ENCODE peak calls at places on chromosome 2, in eight cellular contexts. K, W, J, Y, H, E, R and I are unnamed samples.

GRCh38 chr2:217714268-217714643 is 288.5 kb downstream of the TNS1 start:
- DNase-seq in K (peak), W (no peak), J (peak), Y (peak), H (peak), E (no peak), R (peak), I (peak)

GRCh38 chr2:30631051-30631671 is 176.1 kb downstream of the CAPN13 start:
- DNase-seq in K (no peak), W (no peak), J (no peak), Y (no peak), H (peak), E (no peak), R (no peak), I (no peak)

GRCh38 chr2:160253440-160254296 is 53.6 kb upstream of the ITGB6 start:
- DNase-seq in K (no peak), W (peak), J (no peak), Y (peak), H (peak), E (no peak), R (peak), I (no peak)

GRCh38 chr2:38375711-38376345 is 1.2 kb downstream of the ATL2 start:
- DNase-seq in K (peak), W (no peak), J (peak), Y (peak), H (no peak), E (no peak), R (peak), I (peak)

GRCh38 chr2:68767031-68767961 is 32.7 kb downstream of the ARHGAP25 start:
- DNase-seq in K (no peak), W (no peak), J (no peak), Y (no peak), H (no peak), E (no peak), R (no peak), I (no peak)

GRCh38 chr2:68562934-68563333 is 80.4 kb upstream of the PROKR1 start:
- DNase-seq in K (no peak), W (no peak), J (no peak), Y (no peak), H (no peak), E (no peak), R (no peak), I (no peak)

GRCh38 chr2:240567872-240568677 is at the start of gene RNPEPL1:
- DNase-seq in K (peak), W (peak), J (peak), Y (peak), H (no peak), E (peak), R (peak), I (peak)

GRCh38 chr2:234587341-234588053 is 90.6 kb upstream of the ARL4C start:
- DNase-seq in K (no peak), W (no peak), J (no peak), Y (no peak), H (peak), E (no peak), R (no peak), I (no peak)

GRCh38 chr2:112243233-112243632 is 11.6 kb downstream of the ZC3H8 start:
- DNase-seq in K (no peak), W (no peak), J (no peak), Y (no peak), H (no peak), E (no peak), R (no peak), I (no peak)

GRCh38 chr2:147374410-147374811 is 470.4 kb upstream of the ACVR2A start:
- DNase-seq in K (no peak), W (no peak), J (no peak), Y (peak), H (no peak), E (no peak), R (no peak), I (no peak)

GRCh38 chr2:85409719-85410583 is at the start of gene CAPG:
- DNase-seq in K (no peak), W (peak), J (peak), Y (no peak), H (no peak), E (peak), R (peak), I (peak)

GRCh38 chr2:200596774-200597173 is 11.0 kb downstream of the AOX1 start:
- DNase-seq in K (no peak), W (no peak), J (no peak), Y (no peak), H (no peak), E (no peak), R (no peak), I (no peak)

GRCh38 chr2:1037066-1037465 is 86.4 kb downstream of the SNTG2 start:
- DNase-seq in K (no peak), W (no peak), J (no peak), Y (no peak), H (no peak), E (no peak), R (no peak), I (no peak)

GRCh38 chr2:29013046-29013780 is 32.1 kb downstream of the TOGARAM2 start:
- DNase-seq in K (no peak), W (no peak), J (no peak), Y (peak), H (peak), E (no peak), R (peak), I (no peak)

GRCh38 chr2:169822785-169823392 is 1.8 kb downstream of the METTL5 start:
- DNase-seq in K (no peak), W (no peak), J (no peak), Y (no peak), H (no peak), E (no peak), R (no peak), I (no peak)

GRCh38 chr2:38554973-38555595 is 47.6 kb downstream of the HNRNPLL start:
- DNase-seq in K (no peak), W (no peak), J (no peak), Y (peak), H (peak), E (no peak), R (peak), I (no peak)

GRCh38 chr2:219551412-219551811 is 7.6 kb downstream of the TMEM198 start:
- DNase-seq in K (no peak), W (no peak), J (no peak), Y (peak), H (no peak), E (no peak), R (peak), I (peak)

GRCh38 chr2:43041661-43042360 is 184.6 kb downstream of the ZFP36L2 start:
- DNase-seq in K (no peak), W (peak), J (no peak), Y (peak), H (peak), E (no peak), R (peak), I (peak)

GRCh38 chr2:96159084-96159830 is 14.0 kb upstream of the DUSP2 start:
- DNase-seq in K (peak), W (no peak), J (no peak), Y (no peak), H (no peak), E (no peak), R (no peak), I (no peak)

GRCh38 chr2:191637182-191638078 is 40.5 kb upstream of the NABP1 start:
- DNase-seq in K (no peak), W (peak), J (no peak), Y (peak), H (no peak), E (no peak), R (peak), I (no peak)

GRCh38 chr2:191636235-191636543 is 41.7 kb upstream of the NABP1 start:
- DNase-seq in K (no peak), W (peak), J (no peak), Y (peak), H (peak), E (no peak), R (peak), I (no peak)

GRCh38 chr2:191636586-191636985 is 41.4 kb upstream of the NABP1 start:
- DNase-seq in K (no peak), W (no peak), J (no peak), Y (no peak), H (no peak), E (no peak), R (no peak), I (no peak)

GRCh38 chr2:191638802-191639172 is 39.1 kb upstream of the NABP1 start:
- DNase-seq in K (no peak), W (no peak), J (no peak), Y (no peak), H (no peak), E (no peak), R (no peak), I (no peak)

GRCh38 chr2:191638079-191638801 is 39.7 kb upstream of the NABP1 start:
- DNase-seq in K (no peak), W (no peak), J (no peak), Y (no peak), H (no peak), E (no peak), R (peak), I (no peak)
- H3K27ac ChIP-seq in K (no peak), W (no peak), J (peak), Y (peak), H (peak), E (peak), R (peak), I (no peak)

GRCh38 chr2:10225291-10226031 is 77.2 kb upstream of the HPCAL1 start:
- DNase-seq in K (peak), W (no peak), J (peak), Y (no peak), H (no peak), E (no peak), R (no peak), I (no peak)

GRCh38 chr2:10224734-10225133 is 78.0 kb upstream of the HPCAL1 start:
- DNase-seq in K (no peak), W (no peak), J (peak), Y (no peak), H (no peak), E (no peak), R (no peak), I (no peak)

GRCh38 chr2:10223932-10224720 is 78.6 kb upstream of the HPCAL1 start:
- DNase-seq in K (no peak), W (no peak), J (peak), Y (no peak), H (no peak), E (no peak), R (no peak), I (no peak)

GRCh38 chr2:10221976-10222870 is 80.5 kb upstream of the HPCAL1 start:
- DNase-seq in K (no peak), W (no peak), J (peak), Y (no peak), H (no peak), E (no peak), R (no peak), I (no peak)

GRCh38 chr2:10223471-10223870 is 79.2 kb upstream of the HPCAL1 start:
- DNase-seq in K (no peak), W (no peak), J (peak), Y (no peak), H (no peak), E (no peak), R (no peak), I (no peak)
- TF ChIP-seq CTCF in K (no peak), W (no peak), J (no peak), Y (no peak), H (no peak), E (no peak), R (no peak), I (no peak)

GRCh38 chr2:152446213-152446612 is 111.2 kb downstream of the FMNL2 start:
- DNase-seq in K (no peak), W (no peak), J (no peak), Y (no peak), H (no peak), E (no peak), R (no peak), I (no peak)
- H3K27ac ChIP-seq in K (peak), W (peak), J (no peak), Y (no peak), H (peak), E (no peak), R (peak), I (peak)

GRCh38 chr2:14451312-14451711 is 181.2 kb upstream of the LRATD1 start:
- DNase-seq in K (no peak), W (no peak), J (no peak), Y (no peak), H (no peak), E (no peak), R (peak), I (no peak)
- TF ChIP-seq CTCF in K (no peak), W (peak), J (no peak), Y (peak), H (peak), E (no peak), R (peak), I (no peak)

GRCh38 chr2:64565949-64566705 is 42.0 kb downstream of the AFTPH start:
- DNase-seq in K (no peak), W (peak), J (no peak), Y (no peak), H (no peak), E (no peak), R (no peak), I (no peak)
- H3K27ac ChIP-seq in K (no peak), W (peak), J (no peak), Y (no peak), H (no peak), E (no peak), R (no peak), I (no peak)

DNA sequence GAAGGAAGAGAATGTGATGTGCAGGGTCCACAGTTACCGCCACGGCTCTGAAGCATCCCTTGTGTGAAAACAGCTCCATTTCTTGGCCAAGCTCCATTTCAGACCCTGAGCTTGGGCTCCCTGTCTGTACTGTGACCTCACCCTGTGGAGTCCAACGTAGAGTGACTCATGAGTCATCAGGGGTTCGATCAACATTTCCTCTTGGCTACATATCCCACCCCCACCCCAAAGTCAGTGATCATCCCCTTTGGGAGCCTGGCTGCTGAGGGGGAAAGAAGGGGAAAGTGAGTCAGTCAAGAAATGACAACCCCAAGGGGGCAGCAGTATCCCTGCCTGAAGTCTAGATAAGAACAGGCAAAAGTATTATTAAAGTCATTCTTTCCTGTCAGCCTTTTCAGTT is 62.2 kb downstream of the PAPOLG start:
- DNase-seq in K (no peak), W (no peak), J (no peak), Y (peak), H (no peak), E (peak), R (peak), I (peak)
- TF ChIP-seq CTCF in K (no peak), W (peak), J (peak), Y (no peak), H (peak), E (no peak), R (peak), I (peak)

GRCh38 chr2:134413430-134413829 is 159.6 kb downstream of the MGAT5 start:
- DNase-seq in K (no peak), W (no peak), J (no peak), Y (peak), H (no peak), E (no peak), R (no peak), I (no peak)

GRCh38 chr2:134412639-134412999 is 158.7 kb downstream of the MGAT5 start:
- DNase-seq in K (no peak), W (no peak), J (no peak), Y (no peak), H (no peak), E (no peak), R (no peak), I (no peak)

GRCh38 chr2:134410831-134411231 is 157.0 kb downstream of the MGAT5 start:
- DNase-seq in K (no peak), W (no peak), J (no peak), Y (peak), H (peak), E (no peak), R (no peak), I (no peak)

GRCh38 chr2:134411279-134411827 is 157.5 kb downstream of the MGAT5 start:
- DNase-seq in K (no peak), W (no peak), J (no peak), Y (no peak), H (no peak), E (no peak), R (no peak), I (no peak)

GRCh38 chr2:134411828-134412638 is 158.2 kb downstream of the MGAT5 start:
- DNase-seq in K (peak), W (peak), J (no peak), Y (peak), H (peak), E (no peak), R (peak), I (peak)
- H3K27ac ChIP-seq in K (peak), W (no peak), J (no peak), Y (peak), H (no peak), E (no peak), R (no peak), I (no peak)